ENCODE peak calls at places on chromosomes 3 and 15, in nine cellular contexts. G, H, D, Y, R, A, W, Q and M are unnamed samples.

GRCh38 chr3:124064050-124064449 is 72.1 kb upstream of the ROPN1 start:
- DNase-seq in G (no peak), H (no peak), D (no peak), Y (no peak), R (no peak), A (no peak), W (no peak), Q (no peak), M (no peak)

GRCh38 chr3:66534304-66534703 is 33.5 kb upstream of the LRIG1 start:
- DNase-seq in G (no peak), H (no peak), D (no peak), Y (no peak), R (no peak), A (no peak), W (no peak), Q (no peak), M (no peak)

GRCh38 chr3:133058831-133059230 is 20.6 kb downstream of the TMEM108 start:
- DNase-seq in G (no peak), H (no peak), D (no peak), Y (no peak), R (no peak), A (no peak), W (no peak), Q (no peak), M (no peak)

GRCh38 chr3:127209155-127209839 is 16.4 kb downstream of the PRR23E start:
- DNase-seq in G (no peak), H (no peak), D (no peak), Y (no peak), R (no peak), A (no peak), W (no peak), Q (no peak), M (no peak)

GRCh38 chr3:37667359-37667758 is 194.3 kb upstream of the CTDSPL start:
- DNase-seq in G (no peak), H (no peak), D (no peak), Y (no peak), R (no peak), A (no peak), W (no peak), Q (no peak), M (no peak)

GRCh38 chr3:146854523-146854922 is 249.4 kb upstream of the PLSCR5 start:
- DNase-seq in G (no peak), H (no peak), D (no peak), Y (no peak), R (no peak), A (no peak), W (no peak), Q (no peak), M (no peak)

GRCh38 chr3:188076176-188076575 is 77.8 kb upstream of the LPP start:
- DNase-seq in G (no peak), H (no peak), D (no peak), Y (no peak), R (no peak), A (no peak), W (no peak), Q (no peak), M (no peak)

GRCh38 chr15:47570451-47570850 is 146.9 kb upstream of the SEMA6D start:
- DNase-seq in G (no peak), H (no peak), D (no peak), Y (no peak), R (no peak), A (no peak), W (no peak), Q (no peak), M (no peak)

GRCh38 chr3:52851348-52851747 is 16.5 kb upstream of the MUSTN1 start:
- DNase-seq in G (peak), H (no peak), D (peak), Y (no peak), R (peak), A (no peak), W (no peak), Q (no peak), M (no peak)

GRCh38 chr15:34216527-34217270 is 6.8 kb upstream of the KATNBL1 start:
- DNase-seq in G (no peak), H (no peak), D (no peak), Y (no peak), R (no peak), A (no peak), W (no peak), Q (no peak), M (no peak)

GRCh38 chr15:31801152-31801551 is 229.2 kb upstream of the CHRNA7 start:
- DNase-seq in G (peak), H (no peak), D (no peak), Y (no peak), R (peak), A (no peak), W (no peak), Q (no peak), M (no peak)

GRCh38 chr3:141094851-141095545 is 43.9 kb downstream of the SPSB4 start:
- DNase-seq in G (no peak), H (no peak), D (peak), Y (no peak), R (no peak), A (no peak), W (no peak), Q (no peak), M (no peak)

GRCh38 chr3:27939940-27940339 is 217.8 kb upstream of the EOMES start:
- DNase-seq in G (peak), H (no peak), D (no peak), Y (no peak), R (peak), A (no peak), W (no peak), Q (no peak), M (no peak)

GRCh38 chr15:49843725-49844124 is 222.9 kb downstream of the DTWD1 start:
- DNase-seq in G (no peak), H (no peak), D (no peak), Y (no peak), R (no peak), A (no peak), W (no peak), Q (no peak), M (no peak)

GRCh38 chr15:70324001-70324974 is 226.6 kb upstream of the TLE3 start:
- DNase-seq in G (peak), H (no peak), D (peak), Y (no peak), R (peak), A (no peak), W (peak), Q (no peak), M (peak)

GRCh38 chr3:125120370-125121122 is 64.7 kb upstream of the HEG1 start:
- DNase-seq in G (no peak), H (no peak), D (no peak), Y (no peak), R (no peak), A (no peak), W (no peak), Q (no peak), M (no peak)

GRCh38 chr3:169841171-169841570 is 28.5 kb upstream of the LRRC34 start:
- DNase-seq in G (peak), H (no peak), D (no peak), Y (no peak), R (no peak), A (no peak), W (no peak), Q (no peak), M (no peak)

GRCh38 chr15:69340243-69340991 is 41.7 kb downstream of the PAQR5 start:
- DNase-seq in G (peak), H (no peak), D (no peak), Y (peak), R (no peak), A (no peak), W (no peak), Q (no peak), M (no peak)

GRCh38 chr3:109050591-109051167 is 67.3 kb downstream of the MORC1 start:
- DNase-seq in G (peak), H (no peak), D (peak), Y (no peak), R (peak), A (no peak), W (peak), Q (peak), M (no peak)

GRCh38 chr3:108757404-108757982 is at the start of gene RETNLB:
- DNase-seq in G (no peak), H (no peak), D (peak), Y (no peak), R (no peak), A (no peak), W (peak), Q (no peak), M (no peak)

GRCh38 chr3:177126015-177126773 is 71.1 kb downstream of the TBL1XR1 start:
- DNase-seq in G (peak), H (no peak), D (no peak), Y (no peak), R (peak), A (no peak), W (no peak), Q (no peak), M (peak)

GRCh38 chr3:66239513-66240135 is 18.8 kb downstream of the SLC25A26 start:
- DNase-seq in G (no peak), H (no peak), D (no peak), Y (no peak), R (no peak), A (no peak), W (no peak), Q (no peak), M (no peak)

GRCh38 chr15:32743411-32744145 is 25.8 kb downstream of the GREM1 start:
- DNase-seq in G (peak), H (no peak), D (peak), Y (no peak), R (no peak), A (no peak), W (no peak), Q (no peak), M (no peak)

GRCh38 chr3:22228705-22229104 is 477.7 kb upstream of the ZNF385D start:
- DNase-seq in G (no peak), H (no peak), D (no peak), Y (no peak), R (no peak), A (no peak), W (no peak), Q (no peak), M (no peak)

GRCh38 chr15:66452421-66452820 is 45.1 kb downstream of the SNAPC5 start:
- DNase-seq in G (no peak), H (no peak), D (no peak), Y (no peak), R (no peak), A (no peak), W (no peak), Q (no peak), M (no peak)

GRCh38 chr3:187919990-187920389 is 174.7 kb upstream of the BCL6 start:
- DNase-seq in G (no peak), H (no peak), D (no peak), Y (no peak), R (no peak), A (no peak), W (no peak), Q (no peak), M (no peak)

GRCh38 chr3:46453526-46454208 is 11.0 kb downstream of the LTF start:
- DNase-seq in G (no peak), H (no peak), D (no peak), Y (no peak), R (no peak), A (no peak), W (no peak), Q (no peak), M (no peak)

GRCh38 chr3:50850639-50851511 is 176.1 kb downstream of the DOCK3 start:
- DNase-seq in G (no peak), H (no peak), D (no peak), Y (no peak), R (no peak), A (no peak), W (no peak), Q (no peak), M (no peak)

GRCh38 chr15:68311859-68312557 is 34.5 kb downstream of the FEM1B start:
- DNase-seq in G (no peak), H (no peak), D (no peak), Y (no peak), R (no peak), A (no peak), W (no peak), Q (no peak), M (no peak)

GRCh38 chr3:179973931-179974361 is 62.8 kb downstream of the PEX5L start:
- DNase-seq in G (peak), H (no peak), D (no peak), Y (no peak), R (no peak), A (no peak), W (no peak), Q (no peak), M (no peak)

GRCh38 chr15:83656192-83656591 is 2.3 kb downstream of the ADAMTSL3 start:
- DNase-seq in G (no peak), H (no peak), D (no peak), Y (no peak), R (no peak), A (no peak), W (no peak), Q (no peak), M (no peak)

GRCh38 chr3:75985432-75985831 is 200.1 kb upstream of the ZNF717 start:
- DNase-seq in G (no peak), H (no peak), D (no peak), Y (no peak), R (no peak), A (no peak), W (no peak), Q (no peak), M (no peak)

GRCh38 chr3:114827495-114827894 is 319.6 kb downstream of the ZBTB20 start:
- DNase-seq in G (peak), H (no peak), D (peak), Y (peak), R (peak), A (no peak), W (peak), Q (no peak), M (no peak)

GRCh38 chr15:72766025-72766424 is 17.5 kb downstream of the ADPGK start:
- DNase-seq in G (no peak), H (no peak), D (no peak), Y (no peak), R (no peak), A (no peak), W (no peak), Q (no peak), M (no peak)

GRCh38 chr15:77527831-77528231 is 104.9 kb downstream of the LINGO1 start:
- DNase-seq in G (no peak), H (no peak), D (no peak), Y (no peak), R (no peak), A (no peak), W (no peak), Q (no peak), M (no peak)

GRCh38 chr3:149115114-149115513 is 14.3 kb upstream of the HPS3 start:
- DNase-seq in G (no peak), H (no peak), D (no peak), Y (no peak), R (no peak), A (no peak), W (no peak), Q (no peak), M (no peak)

GRCh38 chr15:96230557-96231181 is 99.8 kb upstream of the NR2F2 start:
- DNase-seq in G (peak), H (no peak), D (no peak), Y (no peak), R (peak), A (no peak), W (no peak), Q (no peak), M (no peak)

GRCh38 chr3:64264491-64265109 is 39.3 kb upstream of the PRICKLE2 start:
- DNase-seq in G (no peak), H (no peak), D (no peak), Y (no peak), R (no peak), A (no peak), W (no peak), Q (no peak), M (no peak)

GRCh38 chr3:58116161-58116955 is 94.4 kb downstream of the DNASE1L3 start:
- DNase-seq in G (peak), H (peak), D (no peak), Y (no peak), R (no peak), A (peak), W (no peak), Q (peak), M (no peak)

GRCh38 chr3:99920530-99921376 is 103.1 kb downstream of the CMSS1 start:
- DNase-seq in G (peak), H (no peak), D (no peak), Y (no peak), R (peak), A (no peak), W (no peak), Q (no peak), M (no peak)